ENCODE peak calls at places on chromosomes 3 and 15, in seven cellular contexts. L, D, F, V, W, Q and A are unnamed samples.

GRCh38 chr3:116263842-116264545 is 181.3 kb downstream of the LSAMP start:
- DNase-seq in L (no peak), D (no peak), F (no peak), V (no peak), W (peak), Q (no peak), A (no peak)

GRCh38 chr3:41075958-41076357 is 123.3 kb upstream of the CTNNB1 start:
- DNase-seq in L (no peak), D (peak), F (no peak), V (peak), W (no peak), Q (no peak), A (peak)

GRCh38 chr15:29566914-29567313 is 255.4 kb downstream of the TJP1 start:
- DNase-seq in L (no peak), D (no peak), F (no peak), V (no peak), W (no peak), Q (no peak), A (no peak)

GRCh38 chr3:56800373-56801150 is 1.2 kb downstream of the ARHGEF3 start:
- DNase-seq in L (no peak), D (no peak), F (no peak), V (no peak), W (no peak), Q (peak), A (no peak)

GRCh38 chr3:171458056-171458856 is 1.9 kb downstream of the TNIK start:
- DNase-seq in L (no peak), D (no peak), F (no peak), V (no peak), W (no peak), Q (no peak), A (no peak)

GRCh38 chr3:29912600-29913288 is 631.9 kb downstream of the RBMS3 start:
- DNase-seq in L (no peak), D (no peak), F (no peak), V (no peak), W (no peak), Q (no peak), A (no peak)

GRCh38 chr15:29064731-29065130 is 179.0 kb downstream of the APBA2 start:
- DNase-seq in L (no peak), D (no peak), F (no peak), V (no peak), W (no peak), Q (peak), A (no peak)

GRCh38 chr15:69087581-69087980 is 72.9 kb upstream of the GLCE start:
- DNase-seq in L (no peak), D (no peak), F (no peak), V (no peak), W (no peak), Q (no peak), A (no peak)

GRCh38 chr3:23923786-23924185 is 6.9 kb downstream of the RPL15 start:
- DNase-seq in L (no peak), D (no peak), F (no peak), V (no peak), W (peak), Q (no peak), A (no peak)

GRCh38 chr3:58565621-58566397 is 11.4 kb downstream of the FAM107A start:
- DNase-seq in L (no peak), D (no peak), F (no peak), V (no peak), W (no peak), Q (peak), A (no peak)

GRCh38 chr3:185094691-185095090 is 58.2 kb downstream of the C3orf70 start:
- DNase-seq in L (no peak), D (no peak), F (no peak), V (no peak), W (peak), Q (no peak), A (no peak)

GRCh38 chr15:23645379-23646164 is 2.1 kb downstream of the MAGEL2 start:
- DNase-seq in L (no peak), D (no peak), F (no peak), V (peak), W (no peak), Q (no peak), A (no peak)

GRCh38 chr3:30681276-30682211 is 75.1 kb downstream of the TGFBR2 start:
- DNase-seq in L (no peak), D (peak), F (no peak), V (no peak), W (peak), Q (no peak), A (no peak)

GRCh38 chr3:184466413-184466960 is 86.6 kb downstream of the CHRD start:
- DNase-seq in L (no peak), D (no peak), F (no peak), V (no peak), W (peak), Q (peak), A (no peak)

GRCh38 chr3:191901746-191902145 is 440.8 kb downstream of the PYDC2 start:
- DNase-seq in L (no peak), D (no peak), F (no peak), V (no peak), W (no peak), Q (no peak), A (no peak)

GRCh38 chr3:126159476-126159875 is 20.9 kb downstream of the ALDH1L1 start:
- DNase-seq in L (no peak), D (no peak), F (no peak), V (no peak), W (no peak), Q (peak), A (no peak)

GRCh38 chr15:81091889-81092558 is 42.0 kb upstream of the CFAP161 start:
- DNase-seq in L (no peak), D (peak), F (no peak), V (peak), W (peak), Q (no peak), A (peak)

GRCh38 chr3:147493666-147494065 is 84.5 kb downstream of the ZIC1 start:
- DNase-seq in L (no peak), D (no peak), F (no peak), V (no peak), W (no peak), Q (no peak), A (no peak)

GRCh38 chr3:54127499-54128056 is 5.2 kb downstream of the CACNA2D3 start:
- DNase-seq in L (no peak), D (no peak), F (no peak), V (no peak), W (no peak), Q (no peak), A (no peak)

GRCh38 chr3:111972891-111973290 is 5.9 kb upstream of the ABHD10 start:
- DNase-seq in L (no peak), D (no peak), F (no peak), V (no peak), W (no peak), Q (no peak), A (no peak)

GRCh38 chr3:138479355-138479964 is 45.0 kb downstream of the ESYT3 start:
- DNase-seq in L (no peak), D (no peak), F (no peak), V (peak), W (peak), Q (no peak), A (no peak)

GRCh38 chr3:133863865-133864264 is 31.8 kb downstream of the RAB6B start:
- DNase-seq in L (no peak), D (no peak), F (no peak), V (no peak), W (no peak), Q (peak), A (no peak)

DNA sequence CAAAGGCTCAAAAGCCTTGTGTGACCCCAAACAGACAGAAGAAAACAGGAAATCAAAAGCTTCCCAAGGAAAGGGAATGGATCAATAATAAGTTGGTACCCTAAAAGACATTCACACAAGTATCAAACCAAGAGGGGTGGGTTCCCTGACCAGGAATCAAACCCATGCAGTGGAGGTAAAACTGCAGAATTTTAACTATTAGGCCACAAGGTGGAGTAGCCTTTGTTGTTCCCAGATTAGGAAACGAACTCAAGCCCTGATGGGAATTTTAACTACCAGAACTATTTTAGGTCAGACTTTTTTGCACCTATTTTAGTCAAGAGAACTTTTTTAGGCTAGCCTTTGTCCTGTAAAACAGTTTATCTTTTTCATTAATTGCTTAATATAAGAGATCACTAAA is 31.4 kb downstream of the SETMAR start:
- DNase-seq in L (no peak), D (no peak), F (no peak), V (no peak), W (no peak), Q (no peak), A (no peak)
- TF ChIP-seq CTCF in L (no peak), D (no peak), F (no peak), V (peak), W (no peak), Q (no peak), A (no peak)

GRCh38 chr3:9386060-9386459 is 11.4 kb upstream of the SETD5 start:
- DNase-seq in L (no peak), D (no peak), F (no peak), V (no peak), W (no peak), Q (no peak), A (no peak)
- TF ChIP-seq POLR2A in L (no peak), D (no peak), F (no peak), V (no peak), W (no peak), Q (no peak), A (no peak)

GRCh38 chr3:46861293-46861995 is 1.8 kb downstream of the MYL3 start:
- DNase-seq in L (no peak), D (peak), F (peak), V (peak), W (no peak), Q (peak), A (peak)

GRCh38 chr3:46862689-46863020 is 589 bp downstream of the MYL3 start:
- DNase-seq in L (no peak), D (peak), F (no peak), V (no peak), W (no peak), Q (peak), A (no peak)

GRCh38 chr3:46861996-46862688 is 1.1 kb downstream of the MYL3 start:
- DNase-seq in L (no peak), D (peak), F (peak), V (no peak), W (no peak), Q (peak), A (no peak)

GRCh38 chr3:46858996-46859710 is 4.1 kb downstream of the MYL3 start:
- DNase-seq in L (no peak), D (peak), F (peak), V (no peak), W (no peak), Q (peak), A (peak)

DNA sequence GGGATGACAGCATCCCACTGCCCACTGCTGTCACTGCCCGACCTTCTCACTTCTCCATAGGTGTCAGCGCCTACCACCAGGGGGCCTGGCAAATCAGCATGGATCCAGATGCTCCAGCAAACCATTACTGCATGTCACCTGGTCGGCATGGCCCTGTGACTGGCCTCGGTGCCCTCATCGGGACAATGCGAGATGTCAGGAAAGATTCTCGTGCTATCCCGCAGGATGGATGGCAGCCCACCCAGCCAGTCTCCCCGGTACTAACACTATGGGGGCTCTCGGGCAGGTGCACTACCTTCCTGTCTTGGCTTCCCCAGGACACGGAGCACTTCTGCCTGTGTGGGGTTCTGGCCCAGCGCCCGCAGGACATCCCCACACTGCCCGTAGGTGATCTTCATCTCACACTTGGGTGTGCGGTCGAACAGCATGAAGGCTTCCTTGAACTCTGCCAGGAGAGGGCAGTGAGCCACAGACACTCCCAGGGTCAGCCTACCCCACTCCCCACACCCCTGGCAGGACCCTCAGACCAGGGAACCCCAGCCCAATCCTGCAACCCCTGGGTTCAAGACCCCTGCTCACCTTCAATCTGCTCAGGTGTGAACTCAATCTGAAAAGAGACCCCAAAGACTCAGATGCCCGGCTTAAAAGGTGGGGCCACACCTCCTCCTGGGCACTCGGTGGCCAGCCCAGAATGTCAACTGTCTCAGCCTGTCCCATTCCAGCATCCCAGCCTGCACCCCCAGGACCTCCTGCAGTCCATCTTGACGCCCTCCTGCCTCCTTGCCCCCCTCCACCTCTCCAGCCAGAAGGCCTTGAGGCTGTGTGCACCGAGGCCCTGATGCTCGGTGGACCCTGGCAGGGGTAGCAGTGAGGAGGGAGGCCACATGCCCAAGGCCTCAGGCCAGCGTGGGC is 2.6 kb downstream of the MYL3 start:
- DNase-seq in L (no peak), D (peak), F (peak), V (peak), W (no peak), Q (peak), A (peak)
- H3K4me3 ChIP-seq in L (no peak), D (no peak), F (no peak), V (no peak), W (no peak), Q (no peak), A (no peak)

GRCh38 chr3:64140651-64141050 is 84.6 kb downstream of the PRICKLE2 start:
- DNase-seq in L (no peak), D (no peak), F (no peak), V (no peak), W (no peak), Q (no peak), A (no peak)
- TF ChIP-seq CTCF in L (no peak), D (no peak), F (no peak), V (no peak), W (no peak), Q (no peak), A (no peak)

GRCh38 chr3:66692751-66693140 is 191.9 kb upstream of the LRIG1 start:
- DNase-seq in L (no peak), D (no peak), F (no peak), V (no peak), W (no peak), Q (no peak), A (no peak)
- TF ChIP-seq POLR2A in L (no peak), D (no peak), F (no peak), V (no peak), W (no peak), Q (no peak), A (no peak)

GRCh38 chr3:27426926-27427325 is 57.3 kb downstream of the SLC4A7 start:
- DNase-seq in L (no peak), D (no peak), F (no peak), V (no peak), W (no peak), Q (no peak), A (no peak)

GRCh38 chr3:27428446-27428845 is 55.7 kb downstream of the SLC4A7 start:
- DNase-seq in L (no peak), D (no peak), F (no peak), V (no peak), W (peak), Q (no peak), A (no peak)

GRCh38 chr3:27422617-27423016 is 53.4 kb upstream of the NEK10 start:
- DNase-seq in L (no peak), D (no peak), F (no peak), V (no peak), W (no peak), Q (no peak), A (no peak)

GRCh38 chr3:27425896-27426565 is 56.8 kb upstream of the NEK10 start:
- DNase-seq in L (no peak), D (no peak), F (no peak), V (no peak), W (no peak), Q (no peak), A (no peak)

GRCh38 chr3:27423463-27423862 is 54.3 kb upstream of the NEK10 start:
- DNase-seq in L (no peak), D (no peak), F (no peak), V (no peak), W (peak), Q (no peak), A (no peak)
- H3K4me3 ChIP-seq in L (no peak), D (no peak), F (no peak), V (no peak), W (no peak), Q (no peak), A (no peak)

GRCh38 chr3:46496745-46497555 is 826 bp upstream of the RTP3 start:
- DNase-seq in L (no peak), D (no peak), F (no peak), V (no peak), W (peak), Q (peak), A (no peak)
- TF ChIP-seq CTCF in L (peak), D (no peak), F (no peak), V (peak), W (peak), Q (no peak), A (no peak)

DNA sequence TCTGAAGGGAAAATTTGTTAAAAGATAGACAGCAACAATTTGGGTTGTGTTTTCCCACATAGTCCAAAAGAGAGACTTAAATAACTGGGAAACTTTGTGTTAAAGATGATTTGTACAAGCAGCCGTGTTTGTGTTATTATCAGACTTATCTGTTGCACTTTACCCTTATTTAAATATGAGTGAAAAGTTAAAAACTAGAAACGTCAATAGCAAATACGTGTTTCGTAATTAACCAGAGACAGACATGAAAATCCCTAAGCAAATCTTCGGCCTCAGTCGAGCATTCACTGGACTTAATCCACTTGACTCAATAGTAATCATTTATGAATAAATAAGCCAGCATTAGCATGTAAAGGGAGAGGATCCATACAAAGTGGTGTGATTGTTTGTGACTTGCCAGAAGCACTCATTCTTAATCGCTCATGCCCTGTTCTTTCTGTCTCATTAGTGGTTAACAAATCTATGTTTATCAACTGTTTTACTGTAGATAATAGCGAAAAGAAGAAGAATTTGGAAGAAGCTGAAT is 34.2 kb downstream of the BLM start:
- DNase-seq in L (no peak), D (no peak), F (no peak), V (peak), W (no peak), Q (no peak), A (no peak)
- TF ChIP-seq POLR2A in L (no peak), D (no peak), F (no peak), V (no peak), W (no peak), Q (no peak), A (no peak)

GRCh38 chr3:150222646-150223045 is 185.5 kb upstream of the TSC22D2 start:
- DNase-seq in L (no peak), D (no peak), F (no peak), V (no peak), W (no peak), Q (peak), A (no peak)

GRCh38 chr3:150220041-150220440 is 188.1 kb upstream of the TSC22D2 start:
- DNase-seq in L (no peak), D (no peak), F (no peak), V (no peak), W (no peak), Q (peak), A (no peak)

GRCh38 chr3:150218841-150219240 is 189.3 kb upstream of the TSC22D2 start:
- DNase-seq in L (no peak), D (no peak), F (no peak), V (no peak), W (no peak), Q (no peak), A (no peak)

GRCh38 chr3:150222190-150222548 is 185.9 kb upstream of the TSC22D2 start:
- DNase-seq in L (no peak), D (no peak), F (no peak), V (no peak), W (no peak), Q (peak), A (no peak)

DNA sequence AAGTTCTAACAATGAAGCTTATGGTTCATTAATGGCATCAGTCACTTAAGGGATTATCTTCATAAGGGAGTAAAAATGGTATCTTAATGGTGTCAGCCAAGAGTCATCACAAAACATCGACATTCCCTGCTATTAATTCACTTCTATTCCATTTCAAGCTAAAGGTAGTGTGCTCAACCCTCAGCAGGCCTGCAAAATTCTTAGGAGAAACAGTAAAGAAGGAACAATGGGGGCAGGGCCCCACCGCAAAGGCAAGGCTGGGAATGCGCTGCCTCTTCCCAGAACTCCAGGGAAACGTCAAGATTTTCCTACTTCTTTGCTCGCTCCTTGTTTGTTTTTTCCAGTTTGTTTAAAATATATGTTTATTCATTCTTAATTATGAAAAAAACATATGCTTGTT is 187.3 kb upstream of the TSC22D2 start:
- DNase-seq in L (no peak), D (no peak), F (no peak), V (no peak), W (no peak), Q (peak), A (no peak)
- H3K4me3 ChIP-seq in L (peak), D (peak), F (peak), V (no peak), W (no peak), Q (no peak), A (peak)